ENCODE peak calls at places on chromosome 6, in nine cellular contexts. One of them, this sample, is unnamed.

GRCh38 chr6:32439708-32440214 is at the start of gene HLA-DRA:
- DNase-seq in left cardiac atrium: no peak
- DNase-seq in NCI-H2029: peak; percentile 1
- DNase-seq in A172: peak; percentile 52
- DNase-seq in LoVo: peak; percentile 17
- DNase-seq in posterior cingulate gyrus: no peak
- DNase-seq in GM12865: peak; percentile 94
- DNase-seq in endothelial cell: peak; percentile 46
- DNase-seq in ELR: peak; percentile 67
- DNase-seq in this sample: no peak

GRCh38 chr6:10403385-10404106 is 11.3 kb downstream of the TFAP2A start:
- DNase-seq in left cardiac atrium: no peak
- DNase-seq in NCI-H2029: no peak
- DNase-seq in A172: peak; percentile 72
- DNase-seq in LoVo: peak; percentile 89
- DNase-seq in posterior cingulate gyrus: no peak
- DNase-seq in GM12865: no peak
- DNase-seq in endothelial cell: no peak
- DNase-seq in ELR: peak; percentile 99
- DNase-seq in this sample: no peak

GRCh38 chr6:132218063-132218696 is 183.1 kb downstream of the MOXD1 start:
- DNase-seq in left cardiac atrium: no peak
- DNase-seq in NCI-H2029: no peak
- DNase-seq in A172: peak; percentile 12
- DNase-seq in LoVo: peak; percentile 51
- DNase-seq in posterior cingulate gyrus: no peak
- DNase-seq in GM12865: peak; percentile 13
- DNase-seq in endothelial cell: no peak
- DNase-seq in ELR: peak; percentile 65
- DNase-seq in this sample: no peak

GRCh38 chr6:26388441-26388840 is 5.5 kb downstream of the BTN2A2 start:
- DNase-seq in left cardiac atrium: no peak
- DNase-seq in NCI-H2029: no peak
- DNase-seq in A172: peak; percentile 33
- DNase-seq in LoVo: no peak
- DNase-seq in posterior cingulate gyrus: no peak
- DNase-seq in GM12865: no peak
- DNase-seq in endothelial cell: no peak
- DNase-seq in ELR: peak; percentile 58
- DNase-seq in this sample: no peak

GRCh38 chr6:73586416-73586974 is 65.7 kb upstream of the EEF1A1 start:
- DNase-seq in left cardiac atrium: no peak
- DNase-seq in NCI-H2029: no peak
- DNase-seq in A172: peak; percentile 37
- DNase-seq in LoVo: no peak
- DNase-seq in posterior cingulate gyrus: no peak
- DNase-seq in GM12865: peak; percentile 9
- DNase-seq in endothelial cell: no peak
- DNase-seq in ELR: peak; percentile 19
- DNase-seq in this sample: no peak

GRCh38 chr6:167116109-167116837 is 6.6 kb upstream of the CCR6 start:
- DNase-seq in left cardiac atrium: no peak
- DNase-seq in NCI-H2029: no peak
- DNase-seq in A172: no peak
- DNase-seq in LoVo: no peak
- DNase-seq in posterior cingulate gyrus: no peak
- DNase-seq in GM12865: no peak
- DNase-seq in endothelial cell: no peak
- DNase-seq in ELR: no peak
- DNase-seq in this sample: no peak

GRCh38 chr6:35698858-35699257 is 10.1 kb upstream of the FKBP5 start:
- DNase-seq in left cardiac atrium: no peak
- DNase-seq in NCI-H2029: no peak
- DNase-seq in A172: no peak
- DNase-seq in LoVo: no peak
- DNase-seq in posterior cingulate gyrus: no peak
- DNase-seq in GM12865: no peak
- DNase-seq in endothelial cell: no peak
- DNase-seq in ELR: no peak
- DNase-seq in this sample: no peak

GRCh38 chr6:38570750-38571149 is 69.0 kb downstream of the BTBD9 start:
- DNase-seq in left cardiac atrium: no peak
- DNase-seq in NCI-H2029: no peak
- DNase-seq in A172: no peak
- DNase-seq in LoVo: no peak
- DNase-seq in posterior cingulate gyrus: no peak
- DNase-seq in GM12865: peak; percentile 27
- DNase-seq in endothelial cell: no peak
- DNase-seq in ELR: peak; percentile 54
- DNase-seq in this sample: no peak

GRCh38 chr6:38460216-38460615 is 179.5 kb downstream of the BTBD9 start:
- DNase-seq in left cardiac atrium: no peak
- DNase-seq in NCI-H2029: no peak
- DNase-seq in A172: no peak
- DNase-seq in LoVo: no peak
- DNase-seq in posterior cingulate gyrus: no peak
- DNase-seq in GM12865: no peak
- DNase-seq in endothelial cell: no peak
- DNase-seq in ELR: no peak
- DNase-seq in this sample: no peak

This sample was measured in ecto neural progenitor cell.